ENCODE peak calls at places on chromosomes 2 and 18, in four cellular contexts. One of them, this sample, is unnamed.
A peak's percentile ranks its signal among the peaks of the same experiment; 100 is the strongest.

GRCh38 chr18:49755489-49755888 is 57.8 kb downstream of the ACAA2 start:
- DNase-seq in left lung: no peak
- DNase-seq in PC-9: no peak
- DNase-seq in SK-N-SH: no peak
- DNase-seq in this sample: no peak

GRCh38 chr2:122960727-122961641 is 1064.1 kb upstream of the CNTNAP5 start:
- DNase-seq in left lung: peak; percentile 32
- DNase-seq in PC-9: peak; percentile 70
- DNase-seq in SK-N-SH: no peak
- DNase-seq in this sample: peak; percentile 1

GRCh38 chr2:96202152-96202856 is 6.3 kb downstream of the STARD7 start:
- DNase-seq in SK-N-SH: no peak
- DNase-seq in PC-9: peak; percentile 28
- DNase-seq in left lung: no peak
- DNase-seq in this sample: peak; percentile 56

GRCh38 chr2:23596316-23596885 is 211.4 kb downstream of the KLHL29 start:
- DNase-seq in left lung: no peak
- DNase-seq in PC-9: no peak
- DNase-seq in SK-N-SH: no peak
- DNase-seq in this sample: no peak

GRCh38 chr2:234863043-234863934 is 88.5 kb upstream of the SH3BP4 start:
- DNase-seq in left lung: no peak
- DNase-seq in PC-9: no peak
- DNase-seq in SK-N-SH: no peak
- DNase-seq in this sample: peak; percentile 37

GRCh38 chr2:207939342-207940108 is 85.8 kb downstream of the PLEKHM3 start:
- DNase-seq in PC-9: no peak
- DNase-seq in left lung: no peak
- DNase-seq in SK-N-SH: no peak
- DNase-seq in this sample: no peak

GRCh38 chr18:65498605-65499004 is 252.2 kb upstream of the CDH7 start:
- DNase-seq in PC-9: no peak
- DNase-seq in left lung: no peak
- DNase-seq in SK-N-SH: no peak
- DNase-seq in this sample: no peak

GRCh38 chr18:61669320-61669719 is 223.5 kb downstream of the RNF152 start:
- DNase-seq in SK-N-SH: no peak
- DNase-seq in left lung: no peak
- DNase-seq in PC-9: no peak
- DNase-seq in this sample: no peak

GRCh38 chr2:170917957-170918356 is 11.1 kb upstream of the GORASP2 start:
- DNase-seq in PC-9: no peak
- DNase-seq in left lung: no peak
- DNase-seq in SK-N-SH: no peak
- DNase-seq in this sample: peak; percentile 39

GRCh38 chr2:231883468-231883881 is 42.7 kb downstream of the NPPC start:
- DNase-seq in PC-9: no peak
- DNase-seq in SK-N-SH: no peak
- DNase-seq in left lung: no peak
- DNase-seq in this sample: no peak

GRCh38 chr2:231884438-231885140 is 41.6 kb downstream of the NPPC start:
- DNase-seq in SK-N-SH: no peak
- DNase-seq in PC-9: no peak
- DNase-seq in left lung: no peak
- DNase-seq in this sample: no peak

GRCh38 chr2:231890896-231891513 is 35.2 kb downstream of the NPPC start:
- DNase-seq in SK-N-SH: no peak
- DNase-seq in left lung: no peak
- DNase-seq in PC-9: no peak
- DNase-seq in this sample: no peak

GRCh38 chr2:231887756-231888155 is 38.4 kb downstream of the NPPC start:
- DNase-seq in left lung: no peak
- DNase-seq in PC-9: no peak
- DNase-seq in SK-N-SH: no peak
- DNase-seq in this sample: no peak

GRCh38 chr2:231886071-231886681 is 40.0 kb downstream of the NPPC start:
- DNase-seq in SK-N-SH: no peak
- DNase-seq in PC-9: no peak
- DNase-seq in left lung: no peak
- DNase-seq in this sample: no peak
- H3K27me3 ChIP-seq in SK-N-SH: peaks cover 7% of the 10 kb centered on the region
- H3K27me3 ChIP-seq in PC-9: peaks cover 4% of the 10 kb centered on the region
- H3K27me3 ChIP-seq in left lung: no peaks in the 10 kb centered on the region
- H3K27me3 ChIP-seq in this sample: peaks cover 62% of the 10 kb centered on the region

DNA sequence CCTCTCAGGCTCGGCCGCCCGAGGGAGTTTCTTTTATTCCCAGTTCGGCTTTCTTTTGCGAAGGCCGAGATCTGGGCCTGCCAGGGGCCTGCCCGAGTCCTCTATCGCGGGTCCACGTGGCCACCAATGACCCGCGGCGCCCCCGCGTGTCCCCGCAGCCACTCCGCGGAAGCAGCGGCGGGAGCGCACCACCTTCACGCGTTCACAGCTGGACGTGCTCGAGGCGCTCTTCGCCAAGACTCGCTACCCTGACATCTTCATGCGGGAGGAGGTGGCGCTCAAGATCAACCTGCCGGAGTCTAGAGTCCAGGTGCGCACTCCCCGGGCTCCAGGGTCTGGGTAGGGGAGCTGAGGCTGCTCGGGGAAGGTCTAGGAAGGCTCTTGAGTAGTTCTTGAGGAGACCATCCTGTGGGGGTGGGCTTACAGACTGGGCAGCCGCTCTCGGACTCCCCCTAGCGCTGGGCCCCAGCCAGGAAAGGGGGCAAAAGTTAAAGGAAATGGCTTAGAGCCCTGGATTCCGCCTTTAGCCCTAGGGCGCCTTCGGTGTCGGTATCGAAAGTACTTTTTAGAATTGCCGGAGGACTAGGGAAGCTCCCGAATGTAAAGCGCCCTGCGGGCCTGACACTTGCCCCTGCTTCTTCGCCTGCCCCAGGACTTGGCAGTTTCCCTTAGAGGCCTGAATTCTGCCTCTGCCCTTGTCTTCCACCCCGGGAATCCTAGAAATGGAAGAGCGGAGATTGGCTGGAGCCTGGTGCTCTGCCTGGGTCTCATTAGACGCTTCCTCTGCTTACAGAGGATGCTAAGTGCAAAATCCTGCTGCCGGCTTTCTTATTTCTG is 3.5 kb downstream of the OTX1 start:
- DNase-seq in PC-9: no peak
- DNase-seq in SK-N-SH: peak; percentile 63
- DNase-seq in left lung: no peak
- DNase-seq in this sample: no peak
- H3K27me3 ChIP-seq in PC-9: no peaks in the 10 kb centered on the region
- H3K27me3 ChIP-seq in SK-N-SH: peaks cover 19% of the 10 kb centered on the region
- H3K27me3 ChIP-seq in left lung: peaks cover 98% of the 10 kb centered on the region
- H3K27me3 ChIP-seq in this sample: peaks cover 52% of the 10 kb centered on the region

DNA sequence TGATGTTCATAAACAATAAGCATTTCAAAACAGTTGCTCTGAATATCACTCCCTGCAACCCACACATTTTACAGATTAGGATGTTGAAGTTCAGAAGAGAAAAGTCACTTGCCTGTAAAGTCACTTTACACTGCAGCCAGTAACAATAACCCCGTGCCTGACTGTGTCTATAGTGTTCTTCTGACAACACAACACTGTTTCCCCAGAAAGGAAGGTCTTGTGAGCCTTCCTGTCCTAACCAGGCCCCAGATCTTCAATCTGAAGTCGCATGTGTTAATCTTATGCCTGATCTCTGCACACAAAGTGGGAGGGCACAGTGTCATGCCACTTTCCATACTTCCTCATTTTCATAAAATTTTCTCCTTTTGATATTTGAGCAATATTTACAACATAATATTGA is 120.2 kb downstream of the FEZ2 start:
- DNase-seq in SK-N-SH: no peak
- DNase-seq in PC-9: no peak
- DNase-seq in left lung: no peak
- DNase-seq in this sample: no peak
- H3K27me3 ChIP-seq in SK-N-SH: no peaks in the 10 kb centered on the region
- H3K27me3 ChIP-seq in PC-9: no peaks in the 10 kb centered on the region
- H3K27me3 ChIP-seq in left lung: no peaks in the 10 kb centered on the region
- H3K27me3 ChIP-seq in this sample: no peaks in the 10 kb centered on the region

GRCh38 chr2:238986491-238987351 is 138.8 kb downstream of the TWIST2 start:
- DNase-seq in SK-N-SH: peak; percentile 14
- DNase-seq in PC-9: no peak
- DNase-seq in left lung: no peak
- DNase-seq in this sample: no peak
- H3K27me3 ChIP-seq in SK-N-SH: no peaks in the 10 kb centered on the region
- H3K27me3 ChIP-seq in PC-9: peaks cover 96% of the 10 kb centered on the region
- H3K27me3 ChIP-seq in left lung: no peaks in the 10 kb centered on the region
- H3K27me3 ChIP-seq in this sample: no peaks in the 10 kb centered on the region

DNA sequence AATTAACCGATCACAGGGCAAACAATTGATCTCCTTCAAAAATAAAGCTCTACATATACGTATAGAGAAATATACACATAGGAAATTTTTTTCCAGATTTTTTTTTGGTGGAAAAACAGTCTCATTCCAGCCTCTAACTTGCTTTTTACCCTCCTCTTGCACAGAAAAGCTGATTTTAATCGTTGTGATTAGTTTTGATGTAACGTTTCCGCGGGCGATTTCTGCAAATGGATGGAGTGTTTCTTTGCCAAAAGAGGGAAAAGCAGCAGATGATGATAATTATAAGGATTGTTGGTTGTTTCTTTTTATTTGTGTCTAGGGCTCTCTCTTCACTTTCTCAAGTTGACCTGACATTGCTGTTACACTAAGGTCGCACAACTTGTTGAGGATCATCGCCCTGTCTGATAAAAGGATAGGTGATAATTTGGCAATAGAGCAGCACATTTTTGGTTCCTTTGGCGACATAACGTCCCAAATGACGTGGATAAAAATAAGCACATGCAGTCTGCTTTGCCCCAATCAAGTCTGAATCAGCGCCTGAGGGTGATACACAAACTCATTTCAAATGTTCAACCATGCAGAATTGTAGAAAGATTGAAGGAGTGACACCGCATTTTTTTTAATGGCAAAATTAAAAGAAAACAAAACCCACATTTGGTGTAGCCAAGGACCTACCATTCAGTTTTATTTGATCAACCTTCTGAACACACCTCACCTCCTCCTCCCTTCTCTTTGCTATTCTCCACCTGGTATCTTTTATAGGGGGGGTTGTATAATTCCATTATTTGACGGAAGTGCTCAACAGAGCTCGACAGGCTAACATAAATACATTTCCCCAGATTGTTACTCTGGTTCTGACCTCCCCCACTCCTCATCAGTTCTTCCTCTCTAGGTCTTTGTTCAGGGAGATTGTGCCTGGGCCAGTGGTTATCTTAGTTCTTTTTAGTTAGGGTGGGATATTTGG is 109.5 kb upstream of the KCTD1 start:
- DNase-seq in left lung: no peak
- DNase-seq in SK-N-SH: peak; percentile 51
- DNase-seq in PC-9: peak; percentile 50
- DNase-seq in this sample: peak; percentile 36
- H3K27me3 ChIP-seq in left lung: peaks cover 7% of the 10 kb centered on the region
- H3K27me3 ChIP-seq in SK-N-SH: peaks cover 11% of the 10 kb centered on the region
- H3K27me3 ChIP-seq in PC-9: no peaks in the 10 kb centered on the region
- H3K27me3 ChIP-seq in this sample: peaks cover 34% of the 10 kb centered on the region

DNA sequence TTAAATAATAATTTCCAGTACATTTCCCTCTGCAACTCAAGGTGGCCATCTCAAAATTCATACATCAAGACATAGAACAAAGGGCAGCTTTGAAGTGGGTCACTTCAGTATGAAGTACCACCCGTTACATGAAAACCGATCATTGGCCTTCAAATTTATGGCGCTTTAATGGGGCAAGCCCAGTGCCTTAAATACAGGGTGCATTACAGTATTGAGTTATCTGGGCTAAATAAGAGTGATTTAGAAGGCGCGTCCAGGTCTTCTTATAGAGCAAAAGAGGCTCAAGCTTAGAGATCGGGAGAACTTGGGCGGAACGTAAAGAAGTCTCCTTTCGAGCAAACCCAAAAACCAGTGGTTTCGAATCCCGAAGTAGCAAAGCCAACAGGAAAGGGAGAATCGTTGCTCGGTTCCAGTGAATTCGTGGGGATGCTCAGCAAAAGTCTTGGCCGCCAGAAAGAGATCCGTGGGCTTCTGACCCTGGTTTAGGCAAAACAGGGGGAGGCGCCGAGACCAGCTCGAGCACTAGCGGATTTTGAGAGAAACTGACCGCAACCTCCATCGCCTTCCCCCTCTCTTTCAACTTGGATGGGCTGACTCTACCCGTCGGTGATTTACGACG is 7.2 kb downstream of the HOXD3 start:
- DNase-seq in left lung: no peak
- DNase-seq in PC-9: no peak
- DNase-seq in SK-N-SH: no peak
- DNase-seq in this sample: no peak
- H3K27me3 ChIP-seq in left lung: peaks cover 87% of the 10 kb centered on the region
- H3K27me3 ChIP-seq in PC-9: peaks cover 81% of the 10 kb centered on the region
- H3K27me3 ChIP-seq in SK-N-SH: no peaks in the 10 kb centered on the region
- H3K27me3 ChIP-seq in this sample: no peaks in the 10 kb centered on the region

DNA sequence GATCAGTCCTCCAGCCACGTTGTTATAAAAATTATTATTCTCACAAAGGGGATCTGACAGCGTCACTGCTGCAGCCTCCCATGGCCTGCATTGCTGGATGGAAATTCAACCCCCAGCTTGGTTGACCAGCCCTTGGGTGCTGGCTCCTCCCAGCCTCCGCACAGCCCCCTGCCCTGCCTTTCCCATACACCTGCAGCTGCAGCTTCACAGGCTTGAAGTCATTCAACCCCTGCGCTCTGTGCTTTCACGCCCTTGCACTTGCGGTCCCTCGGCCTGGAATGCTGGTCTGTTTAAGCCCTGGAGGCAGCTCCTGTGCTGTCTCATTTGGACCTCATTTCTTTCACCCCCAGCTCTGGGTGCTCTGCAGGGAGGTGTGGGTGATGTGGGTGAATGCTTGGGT is 861 bp upstream of the CD8A start:
- DNase-seq in left lung: no peak
- DNase-seq in PC-9: no peak
- DNase-seq in SK-N-SH: peak; percentile 27
- DNase-seq in this sample: no peak
- H3K27me3 ChIP-seq in left lung: peaks cover 53% of the 10 kb centered on the region
- H3K27me3 ChIP-seq in PC-9: no peaks in the 10 kb centered on the region
- H3K27me3 ChIP-seq in SK-N-SH: peaks cover 39% of the 10 kb centered on the region
- H3K27me3 ChIP-seq in this sample: peaks cover 63% of the 10 kb centered on the region

DNA sequence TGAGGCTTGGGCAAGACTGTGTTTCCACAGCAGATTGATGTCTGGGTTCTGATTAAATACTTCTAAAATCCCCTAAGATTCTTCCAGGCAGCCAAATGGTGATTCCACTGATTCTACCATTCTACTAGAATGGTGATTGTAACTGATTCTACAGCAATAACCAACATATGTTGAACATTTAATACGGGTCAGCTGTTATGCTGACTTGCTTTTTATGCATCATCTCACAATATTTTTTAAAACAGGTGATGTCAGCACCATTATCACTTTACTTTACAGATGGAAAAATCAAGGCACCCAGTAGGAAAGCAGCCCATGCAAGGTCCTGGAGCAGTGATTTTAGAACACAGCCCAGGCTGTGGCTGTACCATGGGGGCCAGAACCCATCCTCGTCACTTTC is 37.5 kb downstream of the TIMM21 start:
- DNase-seq in left lung: no peak
- DNase-seq in SK-N-SH: no peak
- DNase-seq in PC-9: peak; percentile 15
- DNase-seq in this sample: no peak
- H3K27me3 ChIP-seq in left lung: no peaks in the 10 kb centered on the region
- H3K27me3 ChIP-seq in SK-N-SH: peaks cover 46% of the 10 kb centered on the region
- H3K27me3 ChIP-seq in PC-9: no peaks in the 10 kb centered on the region
- H3K27me3 ChIP-seq in this sample: peaks cover 45% of the 10 kb centered on the region

This sample was measured in adipocyte.